ENCODE peak calls at places on chromosome 1, in four cellular contexts. M is K562, X is GM12878, Z is HepG2. Q is an unnamed sample.

GRCh38 chr1:3890389-3891328 is 9.4 kb downstream of the C1orf174 start:
- DNase-seq in M (no peak), Z (no peak), X (no peak), Q (no peak)

GRCh38 chr1:28056129-28056925 is 32.1 kb downstream of the EYA3 start:
- DNase-seq in M (peak), Z (no peak), X (peak), Q (no peak)

GRCh38 chr1:94332952-94333351 is 85.2 kb upstream of the ABCD3 start:
- DNase-seq in Z (peak), X (no peak), M (no peak), Q (no peak)

GRCh38 chr1:60911980-60912692 is 170.2 kb upstream of the NFIA start:
- DNase-seq in Z (no peak), X (no peak), M (no peak), Q (no peak)

GRCh38 chr1:151822404-151822803 is 9.2 kb downstream of the RORC start:
- DNase-seq in Z (no peak), X (no peak), M (peak), Q (no peak)

GRCh38 chr1:224548676-224549075 is 67.4 kb upstream of the CNIH3 start:
- DNase-seq in Z (no peak), X (no peak), M (no peak), Q (no peak)

GRCh38 chr1:163063131-163064059 is 5.8 kb upstream of the RGS4 start:
- DNase-seq in X (no peak), Z (no peak), M (no peak), Q (no peak)

GRCh38 chr1:55988963-55989452 is 590.4 kb downstream of the PLPP3 start:
- DNase-seq in Z (no peak), M (no peak), X (no peak), Q (no peak)

GRCh38 chr1:160781914-160782689 is 13.9 kb upstream of the LY9 start:
- DNase-seq in Z (no peak), M (no peak), X (peak), Q (no peak)

GRCh38 chr1:21534674-21535378 is 25.6 kb downstream of the ALPL start:
- DNase-seq in Z (peak), M (peak), X (no peak), Q (peak)

GRCh38 chr1:47183308-47184089 is 6.3 kb downstream of the PDZK1IP1 start:
- DNase-seq in X (no peak), Z (no peak), M (no peak), Q (no peak)

GRCh38 chr1:32101233-32101681 is 6.6 kb upstream of the KPNA6 start:
- DNase-seq in M (peak), X (no peak), Z (no peak), Q (peak)

GRCh38 chr1:68232354-68233148 is at the start of gene WLS:
- DNase-seq in X (no peak), M (no peak), Z (no peak), Q (peak)

GRCh38 chr1:107724648-107725047 is 240.3 kb downstream of the VAV3 start:
- DNase-seq in Z (no peak), X (no peak), M (no peak), Q (no peak)

GRCh38 chr1:168234846-168235547 is 9.2 kb downstream of the SFT2D2 start:
- DNase-seq in M (peak), Z (peak), X (no peak), Q (peak)

GRCh38 chr1:44798481-44799365 is 1.5 kb upstream of the PLK3 start:
- DNase-seq in Z (no peak), X (no peak), M (no peak), Q (no peak)

GRCh38 chr1:212980123-212980800 is 29.9 kb downstream of the VASH2 start:
- DNase-seq in Z (no peak), X (no peak), M (peak), Q (no peak)

GRCh38 chr1:211127166-211127565 is 6.8 kb downstream of the KCNH1 start:
- DNase-seq in Z (no peak), X (no peak), M (no peak), Q (no peak)

GRCh38 chr1:157116735-157117103 is 17.1 kb upstream of the ETV3L start:
- DNase-seq in X (no peak), Z (no peak), M (no peak), Q (no peak)

GRCh38 chr1:171910786-171911185 is 69.5 kb downstream of the DNM3 start:
- DNase-seq in Z (no peak), X (no peak), M (no peak), Q (no peak)

GRCh38 chr1:100683448-100684349 is 35.8 kb upstream of the VCAM1 start:
- DNase-seq in Z (no peak), X (peak), M (no peak), Q (no peak)

GRCh38 chr1:223141021-223141420 is 2.0 kb downstream of the TLR5 start:
- DNase-seq in X (no peak), Z (no peak), M (no peak), Q (no peak)

GRCh38 chr1:46489638-46490602 is at the start of gene DMBX1:
- DNase-seq in Z (no peak), M (peak), X (no peak), Q (peak)

GRCh38 chr1:29398431-29398830 is 162.1 kb downstream of the PTPRU start:
- DNase-seq in X (no peak), M (no peak), Z (no peak), Q (peak)

GRCh38 chr1:60984066-60984799 is 98.1 kb upstream of the NFIA start:
- DNase-seq in M (peak), X (no peak), Z (no peak), Q (no peak)

GRCh38 chr1:186374313-186375151 is 521 bp downstream of the TPR start:
- DNase-seq in X (peak), Z (peak), M (peak), Q (peak)

GRCh38 chr1:177569476-177569875 is 398.7 kb downstream of the BRINP2 start:
- DNase-seq in Z (no peak), X (no peak), M (no peak), Q (no peak)

DNA sequence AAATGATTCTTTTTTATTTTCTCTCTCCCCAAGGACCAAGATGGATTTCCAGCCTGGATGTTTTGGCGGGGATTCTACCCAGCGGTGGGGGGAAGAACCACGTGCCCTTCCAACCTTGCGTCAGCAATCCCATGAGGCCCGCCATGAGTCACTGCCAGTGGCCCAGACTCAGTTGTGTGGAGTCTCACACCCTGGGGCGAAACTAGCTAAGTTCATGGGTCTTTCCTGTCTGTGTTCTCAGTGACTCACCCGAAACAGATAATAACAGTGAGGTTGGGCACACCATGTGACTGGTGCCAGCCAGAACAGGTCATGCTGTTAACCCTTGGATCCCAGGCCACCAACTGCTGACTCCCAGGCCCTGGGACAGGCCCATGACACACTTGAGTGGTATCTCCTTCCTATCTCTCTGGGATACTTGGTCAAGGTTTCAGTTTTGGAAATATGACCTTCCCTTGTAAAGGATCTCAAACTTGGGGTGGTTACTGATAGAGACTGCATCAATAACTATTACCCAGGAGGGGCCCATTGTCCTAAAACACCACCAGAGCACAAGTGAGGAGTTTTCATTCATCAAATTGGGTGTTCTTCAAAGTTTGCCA is 98.0 kb upstream of the DUSP10 start:
- DNase-seq in X (peak), Z (peak), M (no peak), Q (no peak)
- TF ChIP-seq TARDBP in X (no peak), Z (no peak), M (no peak), Q (no peak)

GRCh38 chr1:218165687-218166088 is 119.4 kb upstream of the RRP15 start:
- DNase-seq in X (no peak), Z (no peak), M (no peak), Q (no peak)
- TF ChIP-seq SP1 in X (no peak), Z (no peak), M (no peak), Q (no peak)

DNA sequence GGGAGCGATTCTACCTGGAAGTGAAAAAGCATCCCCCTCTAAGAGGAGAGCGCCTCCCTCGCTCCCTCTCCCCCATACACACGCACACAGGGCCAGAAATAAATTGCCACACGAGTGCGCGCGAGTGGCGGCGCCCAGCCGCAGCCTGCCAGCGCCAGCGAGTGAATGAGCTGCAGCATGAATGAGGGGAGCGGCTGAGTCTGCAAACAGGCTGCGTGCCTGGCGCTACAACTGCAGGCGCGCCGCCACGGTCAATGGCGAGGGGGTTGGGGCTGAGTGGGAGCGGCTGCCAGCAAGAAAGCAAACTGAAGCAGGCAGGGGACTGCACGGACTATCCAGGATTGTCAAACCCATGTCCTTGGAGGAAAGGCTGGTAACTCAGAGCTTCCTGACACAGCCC is 2.2 kb downstream of the CAMK1G start:
- DNase-seq in X (no peak), Z (no peak), M (no peak), Q (peak)
- TF ChIP-seq TARDBP in X (no peak), Z (no peak), M (no peak), Q (no peak)

DNA sequence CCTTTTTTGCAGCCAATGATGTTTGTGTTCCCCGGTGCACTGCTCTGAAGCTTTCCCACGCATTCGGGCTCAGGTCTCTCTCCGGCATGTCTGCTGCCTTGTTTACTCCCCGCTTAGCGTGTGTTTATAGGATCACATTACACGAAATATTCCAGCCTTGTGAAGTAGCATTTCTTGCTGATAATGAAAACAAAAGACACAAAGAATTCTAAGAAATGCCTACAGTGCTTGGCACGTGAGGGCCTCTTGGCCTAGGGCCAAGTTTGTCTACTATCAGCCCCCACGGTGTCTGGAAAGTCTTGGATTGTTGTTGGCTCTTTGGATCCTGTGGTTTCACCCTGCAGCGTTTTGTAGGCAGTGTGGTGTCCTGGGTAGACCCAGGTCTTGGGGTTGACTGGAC is 11.2 kb upstream of the GSTM4 start:
- DNase-seq in X (no peak), M (peak), Z (no peak), Q (no peak)
- TF ChIP-seq SP1 in X (no peak), M (no peak), Z (no peak), Q (no peak)

GRCh38 chr1:231684333-231685244 is 58.0 kb downstream of the DISC1 start:
- DNase-seq in Z (no peak), M (no peak), X (no peak), Q (no peak)
- TF ChIP-seq TARDBP in Z (no peak), M (no peak), X (no peak), Q (no peak)

GRCh38 chr1:91281782-91282181 is 122.9 kb downstream of the HFM1 start:
- DNase-seq in Z (no peak), M (no peak), X (no peak), Q (no peak)

GRCh38 chr1:91283421-91283726 is 121.3 kb downstream of the HFM1 start:
- DNase-seq in M (peak), X (no peak), Z (no peak), Q (no peak)

GRCh38 chr1:91273875-91274274 is 130.8 kb downstream of the HFM1 start:
- DNase-seq in X (no peak), M (no peak), Z (no peak), Q (no peak)

GRCh38 chr1:91282695-91283420 is 121.8 kb downstream of the HFM1 start:
- DNase-seq in M (peak), Z (peak), X (peak), Q (peak)

DNA sequence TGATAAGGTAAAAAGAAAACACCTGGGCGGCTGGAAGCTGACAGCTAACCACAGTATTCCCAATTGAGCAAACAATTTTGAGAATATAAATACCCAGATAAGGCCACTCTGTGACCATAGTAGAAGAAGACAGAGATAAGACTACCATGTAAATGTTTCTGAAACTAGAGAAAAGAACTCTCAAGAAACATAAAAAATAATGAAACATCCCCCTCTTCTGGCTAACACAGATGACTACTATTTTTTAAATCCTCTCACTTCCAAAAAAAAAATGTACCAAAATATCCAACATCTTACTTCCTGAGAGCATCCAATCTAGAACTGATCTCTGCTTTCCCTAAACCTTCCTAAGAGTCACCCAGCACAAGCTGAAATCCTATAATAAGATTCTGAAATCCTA is 125.9 kb downstream of the HFM1 start:
- DNase-seq in X (no peak), Z (peak), M (peak), Q (peak)
- TF ChIP-seq SP1 in X (no peak), Z (no peak), M (no peak), Q (no peak)

DNA sequence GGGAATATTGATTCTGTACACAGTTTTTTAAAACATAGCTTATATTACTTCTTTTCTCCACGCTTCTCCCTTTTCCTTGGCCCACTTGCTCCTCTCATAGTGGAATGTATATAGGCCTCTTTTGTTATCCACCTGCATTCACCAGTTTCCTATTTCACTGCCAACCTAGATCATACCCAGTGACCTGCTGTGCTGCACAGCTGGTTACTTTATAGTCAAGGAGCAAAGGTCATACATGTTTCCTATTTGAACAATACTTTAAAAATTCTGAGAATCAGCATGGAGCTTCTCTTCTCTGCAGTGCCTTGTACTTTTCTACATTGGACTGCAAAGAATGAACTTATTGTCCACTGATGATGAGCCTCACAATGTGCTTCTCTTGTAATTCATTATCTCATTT is 4.3 kb upstream of the SLC35D1 start:
- DNase-seq in Z (peak), M (no peak), X (no peak), Q (no peak)
- TF ChIP-seq TARDBP in Z (no peak), M (no peak), X (no peak), Q (no peak)

DNA sequence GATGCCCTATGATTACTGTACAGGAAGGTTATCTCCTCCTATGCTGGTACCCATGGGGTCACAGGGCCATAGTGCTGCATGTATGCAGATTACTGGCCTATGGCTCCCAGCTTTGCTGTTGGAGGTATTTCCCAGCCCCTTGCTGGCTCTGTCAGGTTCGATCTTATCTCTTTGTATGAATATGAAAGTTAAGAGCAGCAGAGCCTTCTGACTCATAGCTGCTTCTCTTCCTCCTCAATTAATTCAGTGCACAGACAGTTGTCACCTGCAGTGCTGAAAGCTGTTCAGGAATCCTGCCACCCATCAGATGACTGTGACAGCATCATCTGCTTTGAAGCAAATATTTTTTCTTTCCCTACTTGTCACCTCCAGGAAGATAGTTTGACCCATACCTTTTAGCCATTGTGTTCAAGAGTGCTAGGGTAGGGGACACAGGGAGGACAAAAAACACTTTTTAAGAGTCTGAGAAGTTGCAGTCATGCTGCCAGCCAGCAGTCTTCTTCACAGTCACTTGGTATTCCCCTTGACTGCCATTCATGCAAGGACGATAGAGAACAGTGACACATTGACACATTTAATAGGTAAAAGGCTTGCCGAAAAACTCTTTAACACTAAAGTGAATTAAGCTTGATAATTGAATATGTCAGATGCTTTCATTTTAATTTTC is 73.1 kb downstream of the KIF1B start:
- DNase-seq in X (peak), M (peak), Z (no peak), Q (no peak)
- TF ChIP-seq SP1 in X (no peak), M (no peak), Z (no peak), Q (no peak)

GRCh38 chr1:1881727-1882126 is 9.2 kb downstream of the GNB1 start:
- DNase-seq in Z (no peak), X (no peak), M (no peak), Q (no peak)
- TF ChIP-seq TARDBP in Z (no peak), X (no peak), M (no peak), Q (no peak)

Q was measured in HEK293T.